ENCODE peak calls at places on chromosomes 7 and 10, in eight cellular contexts. E, I, G, Y, O, H, A and L are unnamed samples.

GRCh38 chr7:72176875-72177274 is 235.3 kb downstream of the CALN1 start:
- DNase-seq in E (no peak), I (no peak), G (no peak), Y (no peak), O (no peak), H (no peak), A (no peak), L (no peak)

GRCh38 chr7:50721160-50721559 is 61.5 kb downstream of the GRB10 start:
- DNase-seq in E (no peak), I (peak; percentile 56), G (peak; percentile 68), Y (no peak), O (no peak), H (no peak), A (no peak), L (no peak)

GRCh38 chr7:133858311-133858710 is 268.8 kb upstream of the LRGUK start:
- DNase-seq in E (no peak), I (no peak), G (no peak), Y (no peak), O (no peak), H (no peak), A (no peak), L (no peak)

GRCh38 chr7:158447206-158448171 is 140.1 kb downstream of the PTPRN2 start:
- DNase-seq in E (peak; percentile 34), I (no peak), G (no peak), Y (no peak), O (no peak), H (no peak), A (no peak), L (no peak)

GRCh38 chr10:121518321-121518720 is 79.9 kb downstream of the FGFR2 start:
- DNase-seq in E (no peak), I (no peak), G (no peak), Y (no peak), O (no peak), H (no peak), A (no peak), L (no peak)

GRCh38 chr7:82234457-82235049 is 209.0 kb downstream of the CACNA2D1 start:
- DNase-seq in E (no peak), I (peak; percentile 10), G (peak; percentile 25), Y (peak; percentile 60), O (no peak), H (peak; percentile 10), A (no peak), L (no peak)

GRCh38 chr7:150754950-150755349 is 17.7 kb downstream of the GIMAP5 start:
- DNase-seq in E (no peak), I (no peak), G (no peak), Y (no peak), O (no peak), H (no peak), A (no peak), L (no peak)

GRCh38 chr10:43437141-43437860 is 390 bp downstream of the ZNF487 start:
- DNase-seq in E (no peak), I (peak; percentile 20), G (no peak), Y (no peak), O (no peak), H (no peak), A (no peak), L (no peak)

GRCh38 chr10:34205452-34205851 is 609.6 kb downstream of the PARD3 start:
- DNase-seq in E (no peak), I (no peak), G (no peak), Y (no peak), O (no peak), H (no peak), A (no peak), L (no peak)

GRCh38 chr10:484441-484924 is 205.0 kb downstream of the DIP2C start:
- DNase-seq in E (peak; percentile 57), I (peak; percentile 53), G (peak; percentile 62), Y (peak; percentile 15), O (peak; percentile 58), H (no peak), A (no peak), L (no peak)

GRCh38 chr10:43348511-43349312 is 22.7 kb upstream of the FXYD4 start:
- DNase-seq in E (peak; percentile 96), I (peak; percentile 89), G (peak; percentile 60), Y (peak; percentile 86), O (peak; percentile 88), H (peak; percentile 94), A (peak; percentile 38), L (peak; percentile 59)

GRCh38 chr10:133379152-133379800 is at the start of gene PAOX:
- DNase-seq in E (peak; percentile 82), I (peak; percentile 69), G (peak; percentile 44), Y (peak; percentile 87), O (peak; percentile 70), H (peak; percentile 80), A (no peak), L (peak; percentile 74)

GRCh38 chr7:129778770-129779601 is 167.5 kb downstream of the NRF1 start:
- DNase-seq in E (peak; percentile 77), I (peak; percentile 50), G (no peak), Y (no peak), O (peak; percentile 49), H (no peak), A (no peak), L (peak; percentile 34)

GRCh38 chr10:97475936-97476594 is 22.2 kb downstream of the MMS19 start:
- DNase-seq in E (no peak), I (no peak), G (peak; percentile 90), Y (no peak), O (no peak), H (no peak), A (no peak), L (no peak)

GRCh38 chr10:62054408-62054807 is 152.9 kb downstream of the ARID5B start:
- DNase-seq in E (no peak), I (no peak), G (no peak), Y (no peak), O (no peak), H (no peak), A (no peak), L (no peak)

GRCh38 chr10:111298031-111298430 is 221.2 kb downstream of the ADRA2A start:
- DNase-seq in E (no peak), I (no peak), G (no peak), Y (no peak), O (no peak), H (no peak), A (no peak), L (no peak)

GRCh38 chr7:140661124-140661523 is 11.6 kb upstream of the ADCK2 start:
- DNase-seq in E (no peak), I (no peak), G (no peak), Y (no peak), O (no peak), H (no peak), A (no peak), L (no peak)
- TF ChIP-seq CTCF in E (peak; percentile 22), I (no peak), G (peak; percentile 36), Y (peak; percentile 11), O (no peak), H (peak; percentile 47), A (no peak), L (no peak)

DNA sequence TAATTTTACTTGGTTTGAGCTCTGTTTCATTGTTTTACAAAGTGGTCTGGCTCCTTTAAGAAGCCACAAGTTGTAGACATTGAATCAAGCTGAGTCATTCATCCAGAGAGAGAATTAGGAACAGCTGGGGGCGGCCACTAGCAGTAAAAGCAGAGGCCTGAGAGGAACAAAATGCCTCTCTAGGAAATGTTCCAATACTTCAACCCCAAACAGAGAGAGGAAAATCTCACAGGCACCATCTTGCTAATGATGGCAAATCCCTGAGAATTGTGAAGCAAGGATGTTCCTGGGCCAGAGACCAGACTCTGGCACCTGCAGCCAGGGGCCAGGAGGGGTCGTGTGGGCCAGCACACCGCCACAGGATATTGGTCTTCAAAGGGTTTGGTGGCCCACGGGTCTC is 26.5 kb upstream of the TRIL start:
- DNase-seq in E (peak; percentile 71), I (peak; percentile 81), G (peak; percentile 92), Y (no peak), O (no peak), H (no peak), A (no peak), L (no peak)
- TF ChIP-seq CTCF in E (peak; percentile 62), I (no peak), G (no peak), Y (no peak), O (no peak), H (no peak), A (no peak), L (no peak)

GRCh38 chr7:66899552-66900280 is 21.3 kb upstream of the TMEM248 start:
- DNase-seq in E (no peak), I (no peak), G (no peak), Y (no peak), O (no peak), H (no peak), A (no peak), L (no peak)

GRCh38 chr7:66896441-66896840 is 24.6 kb upstream of the TMEM248 start:
- DNase-seq in E (no peak), I (no peak), G (no peak), Y (no peak), O (no peak), H (no peak), A (no peak), L (no peak)

DNA sequence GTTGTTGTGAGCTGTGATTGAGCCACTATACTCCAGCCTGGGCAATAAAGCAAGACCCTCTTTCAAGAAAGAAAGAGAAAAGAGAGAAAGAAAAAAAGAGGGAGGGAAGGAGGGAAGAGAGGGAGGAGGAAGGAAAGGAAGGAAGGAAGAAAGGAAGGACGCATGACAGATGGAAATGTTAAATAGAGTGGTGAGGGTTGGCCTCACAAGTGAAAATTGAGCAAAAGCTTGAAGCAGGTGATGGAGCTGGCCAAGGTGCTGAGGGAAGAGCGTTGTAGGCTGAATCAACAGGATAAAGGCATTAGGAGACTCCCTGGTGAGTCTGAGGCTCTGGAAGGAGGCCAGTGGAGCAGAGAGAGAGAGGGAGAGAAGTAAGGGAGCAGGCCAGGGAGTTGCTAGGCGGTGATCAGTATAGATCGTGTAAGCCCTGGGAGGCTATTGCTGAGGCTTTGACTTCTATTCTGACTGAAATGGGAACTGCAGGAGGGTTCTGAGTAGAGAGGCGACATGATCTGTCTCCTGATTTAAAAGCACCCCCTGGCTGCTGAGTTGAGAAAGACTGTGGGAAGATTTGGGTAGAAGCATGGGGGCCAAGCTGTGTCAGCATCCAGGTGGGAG is 26.5 kb upstream of the TMEM248 start:
- DNase-seq in E (peak; percentile 91), I (peak; percentile 4), G (peak; percentile 38), Y (peak; percentile 38), O (peak; percentile 59), H (no peak), A (no peak), L (no peak)
- TF ChIP-seq CTCF in E (peak; percentile 70), I (no peak), G (no peak), Y (no peak), O (no peak), H (peak; percentile 52), A (no peak), L (no peak)

DNA sequence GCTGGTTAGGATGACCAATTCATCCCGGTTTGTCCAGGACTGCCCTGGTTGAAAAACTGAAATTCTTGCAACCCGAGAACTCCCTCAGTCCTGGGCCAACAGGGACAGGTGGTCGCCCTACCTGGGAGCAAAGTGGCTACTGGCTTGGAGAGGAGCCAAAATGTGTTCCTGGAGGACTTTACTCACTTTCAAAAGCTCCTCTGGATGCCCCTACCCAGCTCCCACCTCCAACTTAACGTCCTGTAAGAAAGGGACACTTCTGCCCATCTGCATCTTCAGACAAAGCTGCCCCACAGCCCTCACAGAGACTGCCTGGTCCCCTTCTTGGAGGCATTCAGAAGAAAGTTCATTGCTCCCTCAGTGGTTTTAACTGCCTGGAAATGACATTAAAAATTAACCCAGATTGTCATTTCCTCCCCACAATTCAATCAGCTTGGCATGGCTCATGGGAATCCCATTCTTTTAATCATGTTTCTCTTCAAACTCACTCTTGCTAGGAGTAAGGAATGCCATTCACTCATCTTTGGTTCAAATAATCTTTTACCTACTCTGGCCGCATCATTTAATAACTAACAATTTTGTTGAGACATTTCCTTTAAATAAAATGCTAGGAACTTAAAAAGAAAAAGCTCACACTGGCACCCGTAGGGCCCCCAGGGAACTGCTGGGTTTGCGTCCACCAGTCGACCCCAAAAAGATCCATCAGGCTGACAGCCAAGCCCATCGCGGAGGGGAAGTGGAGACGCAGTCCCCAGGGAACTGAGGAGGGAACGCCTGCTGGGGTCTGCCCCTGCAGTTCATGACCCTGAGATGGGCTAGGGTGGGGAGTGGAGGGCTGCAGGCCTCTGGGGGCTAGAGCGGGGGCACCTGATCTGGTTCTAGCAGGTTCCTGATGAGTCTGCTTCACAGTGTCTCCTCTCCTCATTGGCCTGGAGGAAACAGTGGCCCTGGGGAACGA is 24.2 kb upstream of the HSPA12A start:
- DNase-seq in E (no peak), I (no peak), G (no peak), Y (no peak), O (no peak), H (no peak), A (no peak), L (no peak)
- TF ChIP-seq CTCF in E (peak; percentile 36), I (no peak), G (peak; percentile 8), Y (no peak), O (no peak), H (no peak), A (no peak), L (no peak)